ENCODE peak calls at places on chromosomes 13 and 19, in four cellular contexts. J is substantia nigra, H is hypothalamus, I is tibial artery. K is an unnamed sample.
A peak's percentile ranks its signal among the peaks of the same experiment; 100 is the strongest.

GRCh38 chr13:108270442-108270841 is 924 bp downstream of the TNFSF13B start:
- DNase-seq in J (no peak), H (no peak), I (no peak), K (no peak)

GRCh38 chr19:3507371-3508120 is 1.4 kb downstream of the FZR1 start:
- DNase-seq in J (no peak), H (no peak), I (no peak), K (peak; percentile 61)

GRCh38 chr19:7605490-7606222 is 10.0 kb downstream of the CAMSAP3 start:
- DNase-seq in J (no peak), H (no peak), I (no peak), K (no peak)

GRCh38 chr19:3932931-3933810 is at the start of gene NMRK2:
- DNase-seq in J (no peak), H (no peak), I (no peak), K (peak; percentile 64)

GRCh38 chr13:46797468-46798237 is 692 bp upstream of the ESD start:
- DNase-seq in J (no peak), H (no peak), I (no peak), K (no peak)

GRCh38 chr13:36866232-36866631 is 47.2 kb downstream of the RFXAP start:
- DNase-seq in J (no peak), H (no peak), I (no peak), K (no peak)

GRCh38 chr19:38849147-38849745 is 540 bp downstream of the HNRNPL start:
- DNase-seq in J (peak; percentile 88), H (peak; percentile 95), I (peak; percentile 98), K (peak; percentile 96)

GRCh38 chr19:30228113-30228725 is 144.0 kb upstream of the ZNF536 start:
- DNase-seq in J (no peak), H (peak; percentile 32), I (no peak), K (no peak)

GRCh38 chr13:57557979-57558529 is 73.5 kb upstream of the PCDH17 start:
- DNase-seq in J (peak; percentile 20), H (no peak), I (no peak), K (no peak)

GRCh38 chr19:38209671-38210457 is 14.2 kb downstream of the DPF1 start:
- DNase-seq in J (peak; percentile 30), H (peak; percentile 80), I (peak; percentile 84), K (peak; percentile 75)

GRCh38 chr19:46225558-46226004 is 4.0 kb upstream of the IGFL1 start:
- DNase-seq in J (no peak), H (no peak), I (no peak), K (no peak)

GRCh38 chr13:34412817-34413365 is 529.2 kb upstream of the NBEA start:
- DNase-seq in J (no peak), H (no peak), I (no peak), K (no peak)

GRCh38 chr13:72820156-72820897 is 38.4 kb downstream of the PIBF1 start:
- DNase-seq in J (no peak), H (no peak), I (no peak), K (no peak)

GRCh38 chr19:8445488-8446001 is 770 bp downstream of the HNRNPM start:
- DNase-seq in J (peak; percentile 43), H (peak; percentile 52), I (peak; percentile 82), K (no peak)

GRCh38 chr19:13764821-13765394 is 586 bp downstream of the MRI1 start:
- DNase-seq in J (no peak), H (peak; percentile 22), I (no peak), K (no peak)

GRCh38 chr13:93151277-93151676 is 75.3 kb upstream of the GPC6 start:
- DNase-seq in J (no peak), H (no peak), I (no peak), K (no peak)